ENCODE peak calls at places on chromosome 3, in nine cellular contexts. G is osteoblast; L is nucleus accumbens; H is K562; K is AG09319; F is activated naive CD8-positive, alpha-beta T cell treated with anti-CD3 and anti-CD28 coated beads, Interleukin-2, amount 50 U/mL, for 24 hours; R is naive thymus-derived CD8-positive, alpha-beta T cell; S is activated gamma-delta T cell treated with Interleukin-2 at 50 U/mL for 16 hours; P is astrocyte. A is an unnamed sample.

GRCh38 chr3:4271834-4272233 is 31.3 kb upstream of the SETMAR start:
- DNase-seq in F (no peak), L (no peak), G (peak), R (no peak), K (no peak), H (peak), S (no peak), P (peak), A (peak)

GRCh38 chr3:28212681-28213080 is 28.7 kb upstream of the CMC1 start:
- DNase-seq in K (no peak), R (no peak), G (no peak), P (no peak), L (no peak), H (no peak), S (no peak), F (no peak), A (no peak)

GRCh38 chr3:192514754-192515660 is 212.3 kb downstream of the FGF12 start:
- DNase-seq in P (no peak), S (no peak), G (peak), F (no peak), R (no peak), L (no peak), H (no peak), K (no peak), A (no peak)

GRCh38 chr3:13696699-13697098 is 147.8 kb downstream of the FBLN2 start:
- DNase-seq in R (no peak), G (no peak), F (no peak), K (no peak), P (no peak), H (no peak), S (no peak), L (no peak), A (no peak)

GRCh38 chr3:127512256-127512655 is 78.3 kb downstream of the TPRA1 start:
- DNase-seq in P (no peak), K (no peak), R (no peak), S (no peak), G (no peak), L (no peak), F (no peak), H (no peak), A (no peak)

GRCh38 chr3:23648326-23648964 is 157.3 kb upstream of the UBE2E1 start:
- DNase-seq in S (no peak), L (no peak), R (no peak), P (no peak), G (peak), H (no peak), K (no peak), F (no peak), A (no peak)

GRCh38 chr3:123620338-123620737 is 35.5 kb upstream of the HACD2 start:
- DNase-seq in H (no peak), K (no peak), G (no peak), L (no peak), P (peak), F (no peak), R (no peak), S (no peak), A (no peak)

GRCh38 chr3:179158336-179159039 is 10.3 kb downstream of the PIK3CA start:
- DNase-seq in P (no peak), R (no peak), G (no peak), L (no peak), F (no peak), K (no peak), H (no peak), S (no peak), A (no peak)